ENCODE peak calls at places on chromosomes 1 and 21, in seven cellular contexts. H is MV-4-11; M is activated naive CD8-positive, alpha-beta T cell treated with anti-CD3 and anti-CD28 coated beads, Interleukin-2, amount 10 ng/mL, durations not matched to agents 7 days and 5 days; B is cardiac fibroblast; F is fibroblast of the conjunctiva; E is stimulated activated CD4-positive, alpha-beta T cell treated with anti-CD3 and anti-CD28 coated beads, Interleukin-12 subunit alpha, Interleukin-12 subunit beta, amount 100 ng/mL, for 48 hours; U is HFFc6. X is an unnamed sample.

GRCh38 chr21:14866859-14867560 is 197.8 kb downstream of the NRIP1 start:
- DNase-seq in M (no peak), B (no peak), H (no peak), E (no peak), U (no peak), F (no peak), X (no peak)

GRCh38 chr1:230077436-230078221 is 10.6 kb downstream of the GALNT2 start:
- DNase-seq in U (peak; percentile 28), E (no peak), F (no peak), H (no peak), M (no peak), B (no peak), X (peak; percentile 40)

GRCh38 chr1:238152119-238152518 is 261.4 kb upstream of the ZP4 start:
- DNase-seq in H (no peak), U (peak; percentile 52), F (no peak), M (no peak), E (no peak), B (no peak), X (no peak)

GRCh38 chr1:100952104-100952745 is 56.3 kb downstream of the SLC30A7 start:
- DNase-seq in M (no peak), B (no peak), U (no peak), F (no peak), H (no peak), E (no peak), X (no peak)

GRCh38 chr1:48532976-48533375 is 61.0 kb upstream of the SPATA6 start:
- DNase-seq in M (no peak), E (no peak), U (no peak), B (no peak), F (no peak), H (no peak), X (no peak)

GRCh38 chr1:159009704-159010361 is at the start of gene IFI16:
- DNase-seq in M (no peak), F (peak; percentile 92), H (peak; percentile 94), B (peak; percentile 97), U (peak; percentile 97), E (peak; percentile 69), X (peak; percentile 93)

GRCh38 chr1:150235436-150235851 is 468 bp downstream of the ANP32E start:
- DNase-seq in U (no peak), E (no peak), H (peak; percentile 32), B (no peak), F (no peak), M (peak; percentile 41), X (no peak)

GRCh38 chr1:174659823-174660222 is 212.1 kb downstream of the GPR52 start:
- DNase-seq in B (peak; percentile 2), H (no peak), M (no peak), E (no peak), U (peak; percentile 2), F (peak; percentile 3), X (peak; percentile 78)

X was measured in brain microvascular endothelial cell.